ENCODE peak calls at places on chromosomes 13 and 19, in four cellular contexts. J, V, W and P are unnamed samples.

GRCh38 chr19:8890260-8890659 is 58.1 kb downstream of the MBD3L1 start:
- DNase-seq in V (no peak), J (no peak), W (no peak), P (no peak)

GRCh38 chr13:24900507-24900906 is 136.5 kb downstream of the RNF17 start:
- DNase-seq in J (no peak), V (no peak), W (no peak), P (no peak)

GRCh38 chr19:53965091-53965490 is 2.4 kb downstream of the CACNG8 start:
- DNase-seq in J (no peak), V (no peak), W (no peak), P (no peak)

GRCh38 chr19:3006075-3006767 is 22.9 kb downstream of the TLE2 start:
- DNase-seq in W (no peak), J (no peak), V (peak), P (no peak)

GRCh38 chr13:48653074-48654054 is at the start of gene CYSLTR2:
- DNase-seq in J (peak), V (no peak), W (no peak), P (no peak)

GRCh38 chr19:32599736-32600157 is 18.8 kb downstream of the PDCD5 start:
- DNase-seq in V (no peak), W (no peak), J (peak), P (no peak)

GRCh38 chr13:50323440-50324070 is 308.3 kb downstream of the KCNRG start:
- DNase-seq in J (no peak), V (no peak), W (no peak), P (no peak)

GRCh38 chr19:49133621-49134454 is 14.5 kb downstream of the PPFIA3 start:
- DNase-seq in J (no peak), W (peak), V (peak), P (no peak)

GRCh38 chr19:899363-900301 is 6.3 kb downstream of the RNU6-9 start:
- DNase-seq in V (no peak), J (no peak), W (no peak), P (no peak)

GRCh38 chr13:96089749-96090239 is at the start of gene HS6ST3:
- DNase-seq in J (no peak), V (peak), W (no peak), P (no peak)

GRCh38 chr13:81048026-81048461 is 707.1 kb upstream of the SPRY2 start:
- DNase-seq in V (no peak), W (no peak), J (no peak), P (no peak)

GRCh38 chr13:60095300-60095699 is 68.4 kb downstream of the DIAPH3 start:
- DNase-seq in W (no peak), V (no peak), J (no peak), P (no peak)

GRCh38 chr13:45482571-45483173 is 17.9 kb downstream of the COG3 start:
- DNase-seq in W (no peak), V (no peak), J (no peak), P (no peak)

GRCh38 chr13:79481685-79482052 is 714 bp downstream of the NDFIP2 start:
- DNase-seq in W (peak), J (peak), V (peak), P (no peak)

GRCh38 chr13:76823969-76824368 is 62.2 kb downstream of the KCTD12 start:
- DNase-seq in V (no peak), W (no peak), J (no peak), P (no peak)

GRCh38 chr13:75705395-75705794 is 69.3 kb downstream of the LMO7 start:
- DNase-seq in V (no peak), W (no peak), J (no peak), P (no peak)

GRCh38 chr19:7152568-7152967 is 83.1 kb downstream of the ZNF557 start:
- DNase-seq in V (no peak), J (no peak), W (no peak), P (no peak)

GRCh38 chr19:51256053-51256682 is 5.3 kb downstream of the SIGLECL1 start:
- DNase-seq in W (no peak), V (no peak), J (no peak), P (no peak)

GRCh38 chr13:98454389-98454881 is 122.5 kb downstream of the STK24 start:
- DNase-seq in W (no peak), J (no peak), V (no peak), P (peak)

GRCh38 chr13:31001647-31002046 is 69.2 kb downstream of the TEX26 start:
- DNase-seq in J (no peak), V (no peak), W (no peak), P (no peak)

GRCh38 chr13:20239748-20240147 is 7.6 kb upstream of the GJB6 start:
- DNase-seq in J (no peak), V (no peak), W (no peak), P (no peak)

GRCh38 chr13:42409061-42409460 is 137.1 kb downstream of the AKAP11 start:
- DNase-seq in W (no peak), J (no peak), V (no peak), P (no peak)

GRCh38 chr19:40465025-40465780 is at the start of gene BLVRB:
- DNase-seq in J (no peak), V (no peak), W (no peak), P (peak)

GRCh38 chr13:23547000-23547590 is 23.1 kb upstream of the TNFRSF19 start:
- DNase-seq in W (no peak), V (no peak), J (no peak), P (no peak)

GRCh38 chr13:50521750-50522149 is 321.7 kb downstream of the DLEU7 start:
- DNase-seq in J (no peak), V (no peak), W (no peak), P (no peak)

GRCh38 chr13:97548138-97548537 is 114.2 kb downstream of the RAP2A start:
- DNase-seq in J (no peak), V (no peak), W (no peak), P (no peak)

GRCh38 chr13:94947965-94948371 is 235.6 kb upstream of the SOX21 start:
- DNase-seq in V (no peak), W (no peak), J (no peak), P (no peak)

GRCh38 chr19:38538793-38539528 is 78.8 kb downstream of the MAP4K1 start:
- DNase-seq in J (no peak), W (no peak), V (no peak), P (no peak)

GRCh38 chr19:41064974-41065569 is 23.2 kb upstream of the CYP2A13 start:
- DNase-seq in V (no peak), J (no peak), W (no peak), P (no peak)

GRCh38 chr19:8721334-8721733 is at the start of gene OR2Z1:
- DNase-seq in W (no peak), V (no peak), J (no peak), P (no peak)

GRCh38 chr19:55590621-55591020 is 8.7 kb downstream of the FIZ1 start:
- DNase-seq in W (no peak), V (no peak), J (no peak), P (no peak)

GRCh38 chr13:89279374-89279773 is 1608.2 kb downstream of the SLITRK5 start:
- DNase-seq in J (no peak), W (no peak), V (no peak), P (no peak)

GRCh38 chr19:31338069-31338767 is 11.0 kb downstream of the TSHZ3 start:
- DNase-seq in J (no peak), W (no peak), V (no peak), P (peak)

GRCh38 chr19:44808463-44809371 is at the start of gene BCAM:
- DNase-seq in V (peak), W (no peak), J (no peak), P (peak)

GRCh38 chr13:101144808-101145419 is 271.4 kb downstream of the NALCN start:
- DNase-seq in W (no peak), J (peak), V (no peak), P (no peak)